ENCODE peak calls at places on chromosome 21, in five cellular contexts. One of them, this sample, is unnamed.

GRCh38 chr21:32597205-32597604 is 11.9 kb upstream of the TCP10L start:
- DNase-seq in AML-193: no peak
- DNase-seq in head of caudate nucleus: no peak
- DNase-seq in IMR-90: peak
- DNase-seq in C1 segment of cervical spinal cord: no peak
- DNase-seq in this sample: no peak

GRCh38 chr21:31716106-31716505 is 15.8 kb downstream of the SCAF4 start:
- DNase-seq in AML-193: no peak
- DNase-seq in head of caudate nucleus: no peak
- DNase-seq in IMR-90: no peak
- DNase-seq in C1 segment of cervical spinal cord: no peak
- DNase-seq in this sample: no peak

GRCh38 chr21:42733037-42733632 is 79.7 kb downstream of the PDE9A start:
- DNase-seq in AML-193: no peak
- DNase-seq in head of caudate nucleus: no peak
- DNase-seq in IMR-90: no peak
- DNase-seq in C1 segment of cervical spinal cord: no peak
- DNase-seq in this sample: peak

GRCh38 chr21:34974162-34974981 is 74.7 kb downstream of the RUNX1 start:
- DNase-seq in AML-193: no peak
- DNase-seq in head of caudate nucleus: no peak
- DNase-seq in IMR-90: peak
- DNase-seq in C1 segment of cervical spinal cord: no peak
- DNase-seq in this sample: no peak

GRCh38 chr21:37130971-37131370 is 57.9 kb downstream of the TTC3 start:
- DNase-seq in AML-193: no peak
- DNase-seq in head of caudate nucleus: no peak
- DNase-seq in IMR-90: peak
- DNase-seq in C1 segment of cervical spinal cord: no peak
- DNase-seq in this sample: no peak

GRCh38 chr21:37575536-37576083 is 209.0 kb downstream of the DYRK1A start:
- DNase-seq in AML-193: no peak
- DNase-seq in head of caudate nucleus: no peak
- DNase-seq in IMR-90: no peak
- DNase-seq in C1 segment of cervical spinal cord: no peak
- DNase-seq in this sample: no peak

GRCh38 chr21:33025106-33025470 is 647 bp upstream of the OLIG2 start:
- DNase-seq in AML-193: no peak
- DNase-seq in head of caudate nucleus: peak
- DNase-seq in IMR-90: no peak
- DNase-seq in C1 segment of cervical spinal cord: no peak
- DNase-seq in this sample: peak

GRCh38 chr21:46098303-46099141 is 610 bp downstream of the COL6A2 start:
- DNase-seq in AML-193: no peak
- DNase-seq in head of caudate nucleus: no peak
- DNase-seq in IMR-90: no peak
- DNase-seq in C1 segment of cervical spinal cord: no peak
- DNase-seq in this sample: no peak

GRCh38 chr21:45558044-45558721 is 15.9 kb upstream of the SLC19A1 start:
- DNase-seq in AML-193: no peak
- DNase-seq in head of caudate nucleus: no peak
- DNase-seq in IMR-90: no peak
- DNase-seq in C1 segment of cervical spinal cord: no peak
- DNase-seq in this sample: no peak

GRCh38 chr21:45497846-45498645 is 44.2 kb downstream of the SLC19A1 start:
- DNase-seq in AML-193: no peak
- DNase-seq in head of caudate nucleus: no peak
- DNase-seq in IMR-90: no peak
- DNase-seq in C1 segment of cervical spinal cord: no peak
- DNase-seq in this sample: no peak

GRCh38 chr21:28641731-28642130 is 350.9 kb downstream of the LTN1 start:
- DNase-seq in AML-193: no peak
- DNase-seq in head of caudate nucleus: no peak
- DNase-seq in IMR-90: no peak
- DNase-seq in C1 segment of cervical spinal cord: no peak
- DNase-seq in this sample: no peak

GRCh38 chr21:45256912-45257672 is 30.6 kb downstream of the POFUT2 start:
- DNase-seq in AML-193: no peak
- DNase-seq in head of caudate nucleus: no peak
- DNase-seq in IMR-90: no peak
- DNase-seq in C1 segment of cervical spinal cord: no peak
- DNase-seq in this sample: no peak

GRCh38 chr21:25983745-25984144 is 186.8 kb downstream of the APP start:
- DNase-seq in AML-193: no peak
- DNase-seq in head of caudate nucleus: no peak
- DNase-seq in IMR-90: no peak
- DNase-seq in C1 segment of cervical spinal cord: no peak
- DNase-seq in this sample: no peak

GRCh38 chr21:45618287-45618686 is 25.2 kb upstream of the PCBP3 start:
- DNase-seq in AML-193: no peak
- DNase-seq in head of caudate nucleus: no peak
- DNase-seq in IMR-90: peak
- DNase-seq in C1 segment of cervical spinal cord: no peak
- DNase-seq in this sample: no peak

GRCh38 chr21:45479691-45480675 is 62.3 kb downstream of the SLC19A1 start:
- DNase-seq in AML-193: no peak
- DNase-seq in head of caudate nucleus: no peak
- DNase-seq in IMR-90: no peak
- DNase-seq in C1 segment of cervical spinal cord: no peak
- DNase-seq in this sample: no peak

GRCh38 chr21:41739011-41739410 is 27.8 kb downstream of the RIPK4 start:
- DNase-seq in AML-193: no peak
- DNase-seq in head of caudate nucleus: no peak
- DNase-seq in IMR-90: no peak
- DNase-seq in C1 segment of cervical spinal cord: no peak
- DNase-seq in this sample: no peak